ENCODE peak calls at places on chromosomes 12 and 14, in seven cellular contexts. One of them, this sample, is unnamed.

GRCh38 chr14:94129111-94129757 is at the start of gene IFI27L2:
- DNase-seq in HCT116: peak; percentile 59
- DNase-seq in HepG2: peak; percentile 40
- DNase-seq in K562: peak; percentile 69
- DNase-seq in H1: peak; percentile 79
- DNase-seq in GM12878: no peak
- DNase-seq in SK-N-SH: peak; percentile 88
- DNase-seq in this sample: peak; percentile 92

GRCh38 chr14:66234411-66234810 is 251.8 kb upstream of the CCDC196 start:
- DNase-seq in HCT116: no peak
- DNase-seq in HepG2: no peak
- DNase-seq in K562: no peak
- DNase-seq in H1: no peak
- DNase-seq in GM12878: no peak
- DNase-seq in SK-N-SH: peak; percentile 28
- DNase-seq in this sample: no peak

GRCh38 chr12:27762757-27763156 is 17.3 kb upstream of the KLHL42 start:
- DNase-seq in HCT116: no peak
- DNase-seq in HepG2: no peak
- DNase-seq in K562: no peak
- DNase-seq in H1: no peak
- DNase-seq in GM12878: no peak
- DNase-seq in SK-N-SH: no peak
- DNase-seq in this sample: no peak

GRCh38 chr14:64801800-64802199 is 77.9 kb downstream of the SPTB start:
- DNase-seq in HCT116: no peak
- DNase-seq in HepG2: peak; percentile 18
- DNase-seq in K562: peak; percentile 34
- DNase-seq in H1: peak; percentile 75
- DNase-seq in GM12878: no peak
- DNase-seq in SK-N-SH: peak; percentile 78
- DNase-seq in this sample: no peak

GRCh38 chr14:51581017-51581881 is 70.5 kb upstream of the FRMD6 start:
- DNase-seq in HCT116: no peak
- DNase-seq in HepG2: no peak
- DNase-seq in K562: no peak
- DNase-seq in H1: no peak
- DNase-seq in GM12878: no peak
- DNase-seq in SK-N-SH: no peak
- DNase-seq in this sample: no peak

GRCh38 chr14:44914849-44915248 is 46.9 kb downstream of the KLHL28 start:
- DNase-seq in HCT116: no peak
- DNase-seq in HepG2: peak; percentile 45
- DNase-seq in K562: peak; percentile 37
- DNase-seq in H1: no peak
- DNase-seq in GM12878: no peak
- DNase-seq in SK-N-SH: no peak
- DNase-seq in this sample: peak; percentile 30

GRCh38 chr12:870378-870777 is 79.1 kb downstream of the RAD52 start:
- DNase-seq in HCT116: no peak
- DNase-seq in HepG2: no peak
- DNase-seq in K562: no peak
- DNase-seq in H1: no peak
- DNase-seq in GM12878: no peak
- DNase-seq in SK-N-SH: no peak
- DNase-seq in this sample: no peak

GRCh38 chr14:20477211-20477876 is 8.1 kb downstream of the PNP start:
- DNase-seq in HCT116: no peak
- DNase-seq in HepG2: no peak
- DNase-seq in K562: peak; percentile 76
- DNase-seq in H1: no peak
- DNase-seq in GM12878: no peak
- DNase-seq in SK-N-SH: peak; percentile 65
- DNase-seq in this sample: no peak

GRCh38 chr14:70585221-70585620 is 15.2 kb downstream of the MED6 start:
- DNase-seq in HCT116: no peak
- DNase-seq in HepG2: no peak
- DNase-seq in K562: no peak
- DNase-seq in H1: no peak
- DNase-seq in GM12878: no peak
- DNase-seq in SK-N-SH: no peak
- DNase-seq in this sample: no peak

GRCh38 chr14:96249016-96249415 is 7.0 kb upstream of the BDKRB1 start:
- DNase-seq in HCT116: no peak
- DNase-seq in HepG2: no peak
- DNase-seq in K562: no peak
- DNase-seq in H1: no peak
- DNase-seq in GM12878: no peak
- DNase-seq in SK-N-SH: no peak
- DNase-seq in this sample: no peak

GRCh38 chr12:88251798-88252197 is 109.7 kb downstream of the TMTC3 start:
- DNase-seq in HCT116: no peak
- DNase-seq in HepG2: no peak
- DNase-seq in K562: no peak
- DNase-seq in H1: no peak
- DNase-seq in GM12878: no peak
- DNase-seq in SK-N-SH: no peak
- DNase-seq in this sample: no peak

GRCh38 chr12:69123311-69123710 is 116.1 kb upstream of the CPSF6 start:
- DNase-seq in HCT116: no peak
- DNase-seq in HepG2: no peak
- DNase-seq in K562: no peak
- DNase-seq in H1: no peak
- DNase-seq in GM12878: no peak
- DNase-seq in SK-N-SH: no peak
- DNase-seq in this sample: no peak

GRCh38 chr12:76536546-76536945 is 23.0 kb downstream of the OSBPL8 start:
- DNase-seq in HCT116: no peak
- DNase-seq in HepG2: no peak
- DNase-seq in K562: no peak
- DNase-seq in H1: no peak
- DNase-seq in GM12878: no peak
- DNase-seq in SK-N-SH: no peak
- DNase-seq in this sample: no peak

GRCh38 chr12:102950950-102951490 is 6.5 kb upstream of the ASCL1 start:
- DNase-seq in HCT116: no peak
- DNase-seq in HepG2: no peak
- DNase-seq in K562: no peak
- DNase-seq in H1: no peak
- DNase-seq in GM12878: no peak
- DNase-seq in SK-N-SH: no peak
- DNase-seq in this sample: no peak

GRCh38 chr12:102946042-102946441 is 11.4 kb upstream of the ASCL1 start:
- DNase-seq in HCT116: no peak
- DNase-seq in HepG2: no peak
- DNase-seq in K562: no peak
- DNase-seq in H1: no peak
- DNase-seq in GM12878: no peak
- DNase-seq in SK-N-SH: no peak
- DNase-seq in this sample: no peak

GRCh38 chr12:102953221-102953620 is 4.3 kb upstream of the ASCL1 start:
- DNase-seq in HCT116: no peak
- DNase-seq in HepG2: no peak
- DNase-seq in K562: no peak
- DNase-seq in H1: no peak
- DNase-seq in GM12878: no peak
- DNase-seq in SK-N-SH: no peak
- DNase-seq in this sample: no peak

GRCh38 chr12:102950107-102950949 is 7.1 kb upstream of the ASCL1 start:
- DNase-seq in HCT116: no peak
- DNase-seq in HepG2: peak; percentile 65
- DNase-seq in K562: no peak
- DNase-seq in H1: peak; percentile 69
- DNase-seq in GM12878: no peak
- DNase-seq in SK-N-SH: no peak
- DNase-seq in this sample: peak; percentile 64

GRCh38 chr12:102948941-102949352 is 8.5 kb upstream of the ASCL1 start:
- DNase-seq in HCT116: peak; percentile 23
- DNase-seq in HepG2: peak; percentile 10
- DNase-seq in K562: peak; percentile 56
- DNase-seq in H1: peak; percentile 94
- DNase-seq in GM12878: no peak
- DNase-seq in SK-N-SH: peak; percentile 61
- DNase-seq in this sample: no peak
- TF ChIP-seq JUND in HCT116: no peak
- TF ChIP-seq JUND in HepG2: no peak
- TF ChIP-seq JUND in K562: no peak
- TF ChIP-seq JUND in H1: no peak
- TF ChIP-seq JUND in GM12878: no peak
- TF ChIP-seq JUND in SK-N-SH: no peak
- TF ChIP-seq JUND in this sample: no peak

GRCh38 chr12:115224031-115224430 is 540.1 kb upstream of the TBX3 start:
- DNase-seq in HCT116: no peak
- DNase-seq in HepG2: peak; percentile 30
- DNase-seq in K562: no peak
- DNase-seq in H1: no peak
- DNase-seq in GM12878: no peak
- DNase-seq in SK-N-SH: no peak
- DNase-seq in this sample: no peak

GRCh38 chr12:115229517-115229916 is 545.5 kb upstream of the TBX3 start:
- DNase-seq in HCT116: no peak
- DNase-seq in HepG2: no peak
- DNase-seq in K562: no peak
- DNase-seq in H1: no peak
- DNase-seq in GM12878: no peak
- DNase-seq in SK-N-SH: no peak
- DNase-seq in this sample: no peak

GRCh38 chr12:115225845-115226244 is 541.9 kb upstream of the TBX3 start:
- DNase-seq in HCT116: no peak
- DNase-seq in HepG2: no peak
- DNase-seq in K562: no peak
- DNase-seq in H1: no peak
- DNase-seq in GM12878: no peak
- DNase-seq in SK-N-SH: no peak
- DNase-seq in this sample: no peak

GRCh38 chr12:115228434-115228833 is 544.5 kb upstream of the TBX3 start:
- DNase-seq in HCT116: no peak
- DNase-seq in HepG2: no peak
- DNase-seq in K562: no peak
- DNase-seq in H1: no peak
- DNase-seq in GM12878: no peak
- DNase-seq in SK-N-SH: no peak
- DNase-seq in this sample: no peak

GRCh38 chr12:115227137-115227615 is 543.2 kb upstream of the TBX3 start:
- DNase-seq in HCT116: peak; percentile 60
- DNase-seq in HepG2: peak; percentile 80
- DNase-seq in K562: no peak
- DNase-seq in H1: no peak
- DNase-seq in GM12878: no peak
- DNase-seq in SK-N-SH: no peak
- DNase-seq in this sample: no peak
- TF ChIP-seq JUND in HCT116: peak; percentile 83
- TF ChIP-seq JUND in HepG2: no peak
- TF ChIP-seq JUND in K562: no peak
- TF ChIP-seq JUND in H1: no peak
- TF ChIP-seq JUND in GM12878: no peak
- TF ChIP-seq JUND in SK-N-SH: peak; percentile 64
- TF ChIP-seq JUND in this sample: no peak

GRCh38 chr14:37968664-37969225 is 239.0 kb upstream of the SSTR1 start:
- DNase-seq in HCT116: no peak
- DNase-seq in HepG2: no peak
- DNase-seq in K562: no peak
- DNase-seq in H1: no peak
- DNase-seq in GM12878: no peak
- DNase-seq in SK-N-SH: no peak
- DNase-seq in this sample: no peak
- TF ChIP-seq JUND in HCT116: no peak
- TF ChIP-seq JUND in HepG2: no peak
- TF ChIP-seq JUND in K562: no peak
- TF ChIP-seq JUND in H1: no peak
- TF ChIP-seq JUND in GM12878: no peak
- TF ChIP-seq JUND in SK-N-SH: no peak
- TF ChIP-seq JUND in this sample: no peak

GRCh38 chr12:78194448-78194847 is 363.8 kb downstream of the NAV3 start:
- DNase-seq in HCT116: no peak
- DNase-seq in HepG2: no peak
- DNase-seq in K562: no peak
- DNase-seq in H1: no peak
- DNase-seq in GM12878: no peak
- DNase-seq in SK-N-SH: no peak
- DNase-seq in this sample: no peak

GRCh38 chr12:78192979-78193378 is 362.3 kb downstream of the NAV3 start:
- DNase-seq in HCT116: no peak
- DNase-seq in HepG2: no peak
- DNase-seq in K562: no peak
- DNase-seq in H1: no peak
- DNase-seq in GM12878: no peak
- DNase-seq in SK-N-SH: no peak
- DNase-seq in this sample: no peak

GRCh38 chr12:78187741-78188140 is 357.0 kb downstream of the NAV3 start:
- DNase-seq in HCT116: no peak
- DNase-seq in HepG2: no peak
- DNase-seq in K562: no peak
- DNase-seq in H1: no peak
- DNase-seq in GM12878: no peak
- DNase-seq in SK-N-SH: no peak
- DNase-seq in this sample: no peak

GRCh38 chr12:78189656-78190055 is 359.0 kb downstream of the NAV3 start:
- DNase-seq in HCT116: no peak
- DNase-seq in HepG2: no peak
- DNase-seq in K562: no peak
- DNase-seq in H1: no peak
- DNase-seq in GM12878: no peak
- DNase-seq in SK-N-SH: no peak
- DNase-seq in this sample: no peak

GRCh38 chr12:78191611-78192010 is 360.9 kb downstream of the NAV3 start:
- DNase-seq in HCT116: no peak
- DNase-seq in HepG2: no peak
- DNase-seq in K562: no peak
- DNase-seq in H1: no peak
- DNase-seq in GM12878: no peak
- DNase-seq in SK-N-SH: no peak
- DNase-seq in this sample: no peak
- TF ChIP-seq JUND in HCT116: no peak
- TF ChIP-seq JUND in HepG2: no peak
- TF ChIP-seq JUND in K562: no peak
- TF ChIP-seq JUND in H1: no peak
- TF ChIP-seq JUND in GM12878: no peak
- TF ChIP-seq JUND in SK-N-SH: no peak
- TF ChIP-seq JUND in this sample: no peak

GRCh38 chr12:120774169-120774916 is 48.7 kb downstream of the ACADS start:
- DNase-seq in HCT116: no peak
- DNase-seq in HepG2: no peak
- DNase-seq in K562: no peak
- DNase-seq in H1: no peak
- DNase-seq in GM12878: no peak
- DNase-seq in SK-N-SH: no peak
- DNase-seq in this sample: no peak
- TF ChIP-seq JUND in HCT116: no peak
- TF ChIP-seq JUND in HepG2: no peak
- TF ChIP-seq JUND in K562: no peak
- TF ChIP-seq JUND in H1: no peak
- TF ChIP-seq JUND in GM12878: no peak
- TF ChIP-seq JUND in SK-N-SH: no peak
- TF ChIP-seq JUND in this sample: no peak

GRCh38 chr12:133130808-133131128 is 341 bp downstream of the ZNF10 start:
- DNase-seq in HCT116: no peak
- DNase-seq in HepG2: no peak
- DNase-seq in K562: no peak
- DNase-seq in H1: no peak
- DNase-seq in GM12878: no peak
- DNase-seq in SK-N-SH: peak; percentile 19
- DNase-seq in this sample: no peak
- TF ChIP-seq JUND in HCT116: no peak
- TF ChIP-seq JUND in HepG2: no peak
- TF ChIP-seq JUND in K562: no peak
- TF ChIP-seq JUND in H1: no peak
- TF ChIP-seq JUND in GM12878: no peak
- TF ChIP-seq JUND in SK-N-SH: no peak
- TF ChIP-seq JUND in this sample: no peak

GRCh38 chr12:3141339-3142321 is 64.5 kb downstream of the TSPAN9 start:
- DNase-seq in HCT116: no peak
- DNase-seq in HepG2: no peak
- DNase-seq in K562: no peak
- DNase-seq in H1: peak; percentile 44
- DNase-seq in GM12878: no peak
- DNase-seq in SK-N-SH: no peak
- DNase-seq in this sample: no peak
- TF ChIP-seq JUND in HCT116: no peak
- TF ChIP-seq JUND in HepG2: no peak
- TF ChIP-seq JUND in K562: no peak
- TF ChIP-seq JUND in H1: no peak
- TF ChIP-seq JUND in GM12878: no peak
- TF ChIP-seq JUND in SK-N-SH: no peak
- TF ChIP-seq JUND in this sample: no peak